ENCODE peak calls at places on chromosomes 11 and 22, in ten cellular contexts. P is WTC11; L is cardiac fibroblast; Z is nephron progenitor cell; D is IMR-90; U is GM20000; K is CD4-positive, alpha-beta T cell; C is fibroblast of lung; G is psoas muscle; Q is transverse colon. E is an unnamed sample.

GRCh38 chr22:47136671-47137070 is 374.2 kb downstream of the TBC1D22A start:
- DNase-seq in P (no peak), K (no peak), C (no peak), Q (no peak), D (no peak), G (no peak), Z (no peak), U (no peak), L (no peak), E (no peak)

GRCh38 chr22:38569181-38569971 is 607 bp downstream of the DMC1 start:
- DNase-seq in L (no peak), G (peak), P (peak), U (peak), D (no peak), Z (peak), C (no peak), K (no peak), Q (peak), E (no peak)

GRCh38 chr11:2563216-2564007 is 118.6 kb downstream of the KCNQ1 start:
- DNase-seq in U (no peak), D (no peak), Z (no peak), L (no peak), Q (no peak), C (no peak), G (peak), K (no peak), P (no peak), E (no peak)

GRCh38 chr11:127640822-127641485 is 640.4 kb upstream of the KIRREL3 start:
- DNase-seq in Q (no peak), D (peak), G (no peak), P (no peak), Z (no peak), C (no peak), K (no peak), L (peak), U (no peak), E (no peak)

GRCh38 chr11:134679592-134679991 is 267.6 kb upstream of the B3GAT1 start:
- DNase-seq in G (no peak), Q (no peak), D (no peak), P (no peak), K (no peak), C (no peak), U (no peak), Z (no peak), L (no peak), E (no peak)

GRCh38 chr11:107563702-107564101 is 1.8 kb downstream of the ALKBH8 start:
- DNase-seq in P (no peak), C (peak), U (peak), Z (peak), Q (peak), D (peak), L (peak), K (peak), G (peak), E (no peak)

GRCh38 chr22:36027960-36028645 is 521 bp downstream of the RBFOX2 start:
- DNase-seq in D (no peak), Z (no peak), Q (peak), K (no peak), P (peak), U (no peak), G (peak), L (peak), C (no peak), E (peak)

GRCh38 chr11:63553759-63554158 is 9.4 kb downstream of the PLAAT2 start:
- DNase-seq in C (no peak), K (peak), Q (no peak), D (no peak), U (peak), P (no peak), Z (no peak), L (no peak), G (no peak), E (no peak)

GRCh38 chr11:118605116-118605867 is 2.1 kb upstream of the PHLDB1 start:
- DNase-seq in U (no peak), D (peak), Q (peak), Z (peak), L (peak), G (peak), C (peak), P (no peak), K (no peak), E (no peak)

GRCh38 chr11:10505278-10506012 is 35.5 kb downstream of the RNF141 start:
- DNase-seq in Z (no peak), K (no peak), G (no peak), D (no peak), U (no peak), P (no peak), Q (no peak), L (no peak), C (no peak), E (no peak)

GRCh38 chr22:38108561-38109319 is 1.7 kb downstream of the BAIAP2L2 start:
- DNase-seq in C (no peak), Q (peak), L (no peak), U (no peak), P (no peak), K (no peak), Z (no peak), G (no peak), D (no peak), E (no peak)

DNA sequence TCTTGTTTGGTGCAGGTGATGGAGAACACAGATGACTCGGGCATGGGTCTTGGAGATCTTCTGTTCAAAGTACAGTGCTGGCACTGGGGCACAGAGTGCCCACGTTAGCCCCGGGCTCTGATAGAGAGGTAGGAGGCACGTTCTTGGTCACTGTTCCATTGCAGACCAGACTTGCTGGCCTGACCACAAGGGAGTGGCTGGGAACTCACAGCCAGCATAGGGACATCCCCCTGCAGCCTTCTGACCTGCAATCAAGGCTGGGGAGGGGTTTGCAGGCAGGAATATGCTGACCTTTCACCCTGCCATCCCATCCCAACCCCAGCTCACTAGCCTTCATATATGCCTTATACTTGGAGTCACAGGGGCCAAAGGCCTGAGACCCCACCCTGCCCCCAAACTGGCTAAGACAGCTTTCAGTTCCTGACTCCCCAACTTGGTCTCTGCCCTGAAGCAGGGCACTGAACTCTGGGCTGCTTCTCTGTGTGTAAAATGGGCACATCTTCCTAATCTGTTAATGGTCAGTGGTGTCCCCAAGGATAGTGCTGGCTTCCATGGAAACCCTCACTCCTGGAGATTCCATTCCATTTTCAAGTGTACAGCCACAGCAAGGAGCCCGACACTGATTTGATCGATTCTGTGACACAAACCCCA is 4.6 kb downstream of the MRPL49 start:
- DNase-seq in Q (no peak), K (no peak), G (no peak), P (no peak), Z (no peak), C (no peak), L (no peak), U (no peak), D (no peak), E (peak)
- TF ChIP-seq CTCF in Q (no peak), K (no peak), G (no peak), P (no peak), Z (no peak), C (no peak), L (no peak), U (no peak), D (no peak), E (no peak)

DNA sequence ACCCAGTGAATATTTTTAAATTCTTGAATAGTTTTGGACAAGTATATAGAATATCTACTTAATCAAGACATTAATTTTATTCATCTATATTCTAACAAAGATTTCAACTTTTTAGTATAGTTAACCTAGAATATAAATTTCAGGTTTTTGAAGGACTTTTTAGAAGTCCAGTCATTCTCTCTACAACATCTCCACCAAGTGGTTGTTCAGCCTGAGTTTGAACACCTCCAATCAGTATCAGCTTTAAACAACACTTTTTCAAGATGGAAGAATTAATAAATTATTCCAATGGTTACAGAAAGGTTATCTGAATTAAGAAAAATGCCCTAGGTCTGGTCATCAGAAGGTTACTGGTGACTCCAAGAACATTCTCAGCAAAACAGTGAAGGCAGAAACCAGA is 31.8 kb downstream of the EIF3M start:
- DNase-seq in Z (no peak), K (no peak), G (no peak), L (peak), Q (no peak), P (no peak), U (peak), D (no peak), C (peak), E (no peak)
- TF ChIP-seq CTCF in Z (no peak), K (no peak), G (no peak), L (peak), Q (no peak), P (no peak), U (peak), D (peak), C (no peak), E (peak)

DNA sequence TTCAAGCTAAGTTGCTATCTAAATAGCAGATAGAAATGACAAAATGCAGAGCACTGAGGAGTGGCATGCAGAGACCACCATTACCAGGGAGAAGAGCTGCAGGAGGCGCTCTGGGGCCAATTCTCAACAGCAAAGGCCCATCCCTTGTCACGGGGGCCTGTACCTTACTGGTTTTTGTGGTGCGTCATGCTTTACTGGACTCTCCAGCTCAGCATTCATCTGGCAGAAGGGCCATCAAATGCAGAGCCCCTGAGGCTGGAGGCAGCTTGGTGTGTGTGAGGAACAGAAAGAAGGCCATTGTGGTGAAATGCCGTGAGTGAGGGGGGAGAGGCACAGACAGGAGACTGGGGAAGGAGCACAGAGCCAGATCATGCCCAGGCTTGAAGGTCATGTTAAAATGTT is 56.5 kb upstream of the NAV2 start:
- DNase-seq in C (no peak), P (no peak), K (no peak), U (no peak), Z (no peak), L (no peak), G (no peak), D (no peak), Q (no peak), E (no peak)
- TF ChIP-seq CTCF in C (no peak), P (no peak), K (no peak), U (no peak), Z (no peak), L (no peak), G (no peak), D (no peak), Q (no peak), E (no peak)

DNA sequence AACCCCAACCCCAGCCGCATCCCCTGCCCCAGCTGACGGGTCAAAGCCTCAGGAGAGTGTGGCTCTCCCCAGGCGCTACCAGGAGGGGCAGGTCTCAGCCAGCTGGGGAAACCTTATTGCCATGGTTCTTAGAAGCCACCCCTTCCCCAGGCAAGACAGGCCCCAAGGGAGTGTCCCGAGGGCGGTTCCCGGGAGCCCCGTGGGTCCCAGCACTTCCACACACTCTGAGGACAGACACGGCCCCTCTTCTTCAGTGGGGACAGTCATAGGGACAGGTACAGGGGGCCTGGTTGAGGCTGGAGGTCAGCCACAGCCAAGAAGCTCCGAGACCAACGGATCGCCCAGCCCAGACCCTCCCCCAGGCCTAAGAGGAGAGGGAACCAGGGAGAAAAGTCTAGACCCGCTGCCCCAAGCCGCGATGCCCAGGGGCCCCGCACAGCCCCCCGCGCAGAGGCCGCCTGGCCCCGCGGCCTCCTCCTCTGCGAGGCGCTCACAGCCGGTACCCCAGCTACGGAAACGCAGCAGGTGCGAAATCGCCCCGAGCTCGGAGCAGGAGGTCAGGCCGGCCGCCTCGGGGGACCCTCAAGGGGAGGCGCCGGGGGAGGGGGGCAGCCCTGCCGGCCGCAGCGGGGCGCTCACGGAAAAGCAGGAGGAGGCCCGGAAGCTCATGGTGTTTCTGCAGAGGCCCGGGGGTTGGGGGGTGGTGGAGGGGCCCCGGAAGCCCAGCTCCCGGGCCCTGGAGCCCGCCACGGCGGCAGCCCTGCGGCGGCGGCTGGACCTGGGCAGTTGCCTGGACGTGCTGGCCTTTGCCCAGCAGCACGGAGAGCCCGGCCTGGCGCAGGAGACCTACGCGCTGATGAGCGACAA is 2.6 kb downstream of the KLHDC7B start:
- DNase-seq in U (peak), C (no peak), K (peak), L (no peak), P (no peak), D (no peak), G (no peak), Q (peak), Z (no peak), E (no peak)
- TF ChIP-seq CTCF in U (no peak), C (no peak), K (no peak), L (no peak), P (no peak), D (no peak), G (no peak), Q (no peak), Z (no peak), E (no peak)

DNA sequence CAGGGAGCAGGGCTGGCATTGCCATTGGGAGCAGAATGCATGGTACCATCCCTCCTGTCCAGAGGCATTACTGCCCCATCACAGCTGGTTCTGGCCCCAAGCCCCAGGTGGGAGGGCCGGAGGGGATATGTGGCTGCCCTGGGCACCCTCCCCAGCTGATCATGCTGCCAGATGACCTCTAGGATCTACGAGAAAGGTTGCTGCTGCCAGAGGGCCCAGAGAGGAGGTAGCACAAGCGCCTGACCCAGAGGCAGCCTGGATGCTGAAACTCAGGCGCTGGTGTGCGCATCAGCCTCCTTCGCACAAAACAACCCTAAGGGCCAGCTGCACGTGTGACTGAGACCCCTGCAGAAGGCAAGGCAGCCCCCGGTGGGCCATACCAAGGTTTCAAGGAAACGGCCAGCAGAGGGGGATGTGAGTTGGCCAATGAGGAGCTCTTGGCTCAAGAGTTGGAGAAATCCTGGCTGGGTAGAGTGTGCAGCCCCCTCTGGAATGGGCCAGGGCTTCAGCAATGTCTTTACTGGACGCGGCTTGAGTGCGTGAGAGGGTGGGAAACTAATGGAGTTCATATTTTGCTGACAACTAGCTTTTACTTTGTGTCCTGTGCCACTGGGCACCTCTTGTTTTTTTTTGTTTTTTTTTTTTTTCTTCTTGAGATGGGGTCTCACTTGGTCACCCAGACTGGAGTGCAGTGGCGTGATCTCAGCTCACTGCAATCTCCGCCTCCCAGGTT is 88.3 kb upstream of the PARVA start:
- DNase-seq in U (no peak), C (no peak), G (no peak), Q (no peak), P (peak), K (no peak), L (no peak), Z (no peak), D (no peak), E (no peak)
- TF ChIP-seq CTCF in U (no peak), C (no peak), G (no peak), Q (no peak), P (peak), K (peak), L (peak), Z (peak), D (no peak), E (peak)

GRCh38 chr11:31512117-31512516 is 2.5 kb downstream of the ELP4 start:
- DNase-seq in G (no peak), U (no peak), K (no peak), D (no peak), L (no peak), Q (no peak), P (no peak), Z (no peak), C (no peak), E (no peak)

GRCh38 chr11:31509017-31509411 is 408 bp downstream of the IMMP1L start:
- DNase-seq in L (no peak), Q (no peak), Z (no peak), C (no peak), G (no peak), K (no peak), D (no peak), U (peak), P (no peak), E (no peak)

GRCh38 chr11:31509412-31510345 is at the start of the genes ELP4 and IMMP1L:
- DNase-seq in G (peak), C (peak), K (peak), Q (peak), U (peak), D (peak), L (peak), Z (peak), P (peak), E (peak)
- TF ChIP-seq CTCF in G (no peak), C (no peak), K (no peak), Q (no peak), U (no peak), D (no peak), L (no peak), Z (no peak), P (no peak), E (no peak)

E was measured in chondrocyte.